ENCODE peak calls at places on chromosomes 1 and 21, in five cellular contexts. One of them, this sample, is unnamed.
A peak's percentile ranks its signal among the peaks of the same experiment; 100 is the strongest.

GRCh38 chr1:91781371-91781825 is 104.6 kb downstream of the TGFBR3 start:
- DNase-seq in body of pancreas: no peak
- DNase-seq in activated B cell treated with CpG ODN at 0.5 μM for 24 hours: no peak
- DNase-seq in choroid plexus epithelial cell: peak; percentile 67
- DNase-seq in mucosa of descending colon: no peak
- DNase-seq in this sample: no peak

GRCh38 chr1:46571691-46572225 is 20.3 kb upstream of the KNCN start:
- DNase-seq in choroid plexus epithelial cell: no peak
- DNase-seq in activated B cell treated with CpG ODN at 0.5 μM for 24 hours: no peak
- DNase-seq in mucosa of descending colon: no peak
- DNase-seq in body of pancreas: no peak
- DNase-seq in this sample: no peak

GRCh38 chr1:2204384-2205190 is 10.0 kb upstream of the FAAP20 start:
- DNase-seq in body of pancreas: peak; percentile 60
- DNase-seq in mucosa of descending colon: peak; percentile 90
- DNase-seq in activated B cell treated with CpG ODN at 0.5 μM for 24 hours: no peak
- DNase-seq in choroid plexus epithelial cell: peak; percentile 83
- DNase-seq in this sample: peak; percentile 49

GRCh38 chr1:6490181-6491075 is 1.0 kb downstream of the PLEKHG5 start:
- DNase-seq in choroid plexus epithelial cell: peak; percentile 78
- DNase-seq in mucosa of descending colon: peak; percentile 85
- DNase-seq in activated B cell treated with CpG ODN at 0.5 μM for 24 hours: peak; percentile 43
- DNase-seq in body of pancreas: peak; percentile 74
- DNase-seq in this sample: no peak

GRCh38 chr1:36918604-36919003 is 115.7 kb downstream of the GRIK3 start:
- DNase-seq in activated B cell treated with CpG ODN at 0.5 μM for 24 hours: no peak
- DNase-seq in mucosa of descending colon: no peak
- DNase-seq in choroid plexus epithelial cell: no peak
- DNase-seq in body of pancreas: no peak
- DNase-seq in this sample: no peak

GRCh38 chr21:42080788-42081083 is 9.6 kb downstream of the UMODL1 start:
- DNase-seq in choroid plexus epithelial cell: peak; percentile 80
- DNase-seq in body of pancreas: peak; percentile 32
- DNase-seq in mucosa of descending colon: no peak
- DNase-seq in activated B cell treated with CpG ODN at 0.5 μM for 24 hours: no peak
- DNase-seq in this sample: peak; percentile 85

GRCh38 chr1:2258122-2258812 is 30.1 kb downstream of the SKI start:
- DNase-seq in activated B cell treated with CpG ODN at 0.5 μM for 24 hours: no peak
- DNase-seq in mucosa of descending colon: peak; percentile 44
- DNase-seq in body of pancreas: no peak
- DNase-seq in choroid plexus epithelial cell: no peak
- DNase-seq in this sample: no peak

GRCh38 chr1:186374313-186375151 is 521 bp downstream of the TPR start:
- DNase-seq in choroid plexus epithelial cell: peak; percentile 43
- DNase-seq in mucosa of descending colon: no peak
- DNase-seq in body of pancreas: peak; percentile 35
- DNase-seq in activated B cell treated with CpG ODN at 0.5 μM for 24 hours: no peak
- DNase-seq in this sample: no peak

GRCh38 chr1:60088620-60089155 is 15.1 kb upstream of the C1orf87 start:
- DNase-seq in choroid plexus epithelial cell: peak; percentile 37
- DNase-seq in body of pancreas: no peak
- DNase-seq in mucosa of descending colon: no peak
- DNase-seq in activated B cell treated with CpG ODN at 0.5 μM for 24 hours: no peak
- DNase-seq in this sample: no peak

GRCh38 chr1:87045757-87046422 is 131.5 kb downstream of the HS2ST1 start:
- DNase-seq in body of pancreas: no peak
- DNase-seq in activated B cell treated with CpG ODN at 0.5 μM for 24 hours: no peak
- DNase-seq in mucosa of descending colon: no peak
- DNase-seq in choroid plexus epithelial cell: no peak
- DNase-seq in this sample: no peak

GRCh38 chr1:75131593-75132420 is 2.4 kb upstream of the LHX8 start:
- DNase-seq in choroid plexus epithelial cell: no peak
- DNase-seq in mucosa of descending colon: peak; percentile 14
- DNase-seq in activated B cell treated with CpG ODN at 0.5 μM for 24 hours: no peak
- DNase-seq in body of pancreas: no peak
- DNase-seq in this sample: no peak

GRCh38 chr1:235954306-235955283 is 87.9 kb upstream of the LYST start:
- DNase-seq in mucosa of descending colon: peak; percentile 85
- DNase-seq in choroid plexus epithelial cell: no peak
- DNase-seq in activated B cell treated with CpG ODN at 0.5 μM for 24 hours: peak; percentile 70
- DNase-seq in body of pancreas: peak; percentile 41
- DNase-seq in this sample: peak; percentile 85

GRCh38 chr1:34663031-34663430 is 91.8 kb upstream of the GJB5 start:
- DNase-seq in mucosa of descending colon: no peak
- DNase-seq in choroid plexus epithelial cell: no peak
- DNase-seq in body of pancreas: no peak
- DNase-seq in activated B cell treated with CpG ODN at 0.5 μM for 24 hours: no peak
- DNase-seq in this sample: no peak

GRCh38 chr1:25544819-25545218 is 1.4 kb downstream of the LDLRAP1 start:
- DNase-seq in body of pancreas: peak; percentile 65
- DNase-seq in mucosa of descending colon: no peak
- DNase-seq in activated B cell treated with CpG ODN at 0.5 μM for 24 hours: no peak
- DNase-seq in choroid plexus epithelial cell: no peak
- DNase-seq in this sample: no peak

GRCh38 chr1:214386747-214387146 is 105.8 kb downstream of the SMYD2 start:
- DNase-seq in mucosa of descending colon: no peak
- DNase-seq in activated B cell treated with CpG ODN at 0.5 μM for 24 hours: no peak
- DNase-seq in body of pancreas: no peak
- DNase-seq in choroid plexus epithelial cell: peak; percentile 80
- DNase-seq in this sample: no peak

GRCh38 chr1:16462773-16463330 is 22.3 kb downstream of the NECAP2 start:
- DNase-seq in body of pancreas: no peak
- DNase-seq in choroid plexus epithelial cell: peak; percentile 26
- DNase-seq in activated B cell treated with CpG ODN at 0.5 μM for 24 hours: no peak
- DNase-seq in mucosa of descending colon: no peak
- DNase-seq in this sample: no peak

GRCh38 chr1:64569376-64569775 is 99.4 kb downstream of the CACHD1 start:
- DNase-seq in body of pancreas: no peak
- DNase-seq in activated B cell treated with CpG ODN at 0.5 μM for 24 hours: no peak
- DNase-seq in choroid plexus epithelial cell: no peak
- DNase-seq in mucosa of descending colon: no peak
- DNase-seq in this sample: no peak

GRCh38 chr1:40067023-40067422 is 26.5 kb downstream of the CAP1 start:
- DNase-seq in mucosa of descending colon: no peak
- DNase-seq in body of pancreas: no peak
- DNase-seq in activated B cell treated with CpG ODN at 0.5 μM for 24 hours: no peak
- DNase-seq in choroid plexus epithelial cell: peak; percentile 26
- DNase-seq in this sample: no peak

GRCh38 chr1:87403047-87403820 is 74.6 kb downstream of the LMO4 start:
- DNase-seq in mucosa of descending colon: no peak
- DNase-seq in body of pancreas: no peak
- DNase-seq in activated B cell treated with CpG ODN at 0.5 μM for 24 hours: no peak
- DNase-seq in choroid plexus epithelial cell: no peak
- DNase-seq in this sample: no peak

GRCh38 chr21:33299181-33299752 is 25.5 kb upstream of the IFNAR1 start:
- DNase-seq in choroid plexus epithelial cell: no peak
- DNase-seq in mucosa of descending colon: peak; percentile 54
- DNase-seq in activated B cell treated with CpG ODN at 0.5 μM for 24 hours: peak; percentile 26
- DNase-seq in body of pancreas: no peak
- DNase-seq in this sample: peak; percentile 76

GRCh38 chr1:96674909-96675308 is 46.7 kb upstream of the PTBP2 start:
- DNase-seq in mucosa of descending colon: no peak
- DNase-seq in activated B cell treated with CpG ODN at 0.5 μM for 24 hours: no peak
- DNase-seq in body of pancreas: no peak
- DNase-seq in choroid plexus epithelial cell: peak; percentile 5
- DNase-seq in this sample: no peak

GRCh38 chr1:115706774-115707425 is 61.6 kb downstream of the CASQ2 start:
- DNase-seq in mucosa of descending colon: no peak
- DNase-seq in body of pancreas: no peak
- DNase-seq in activated B cell treated with CpG ODN at 0.5 μM for 24 hours: no peak
- DNase-seq in choroid plexus epithelial cell: peak; percentile 86
- DNase-seq in this sample: no peak

GRCh38 chr1:173475564-173476196 is 1.5 kb upstream of the PRDX6 start:
- DNase-seq in body of pancreas: peak; percentile 47
- DNase-seq in choroid plexus epithelial cell: peak; percentile 83
- DNase-seq in mucosa of descending colon: no peak
- DNase-seq in activated B cell treated with CpG ODN at 0.5 μM for 24 hours: no peak
- DNase-seq in this sample: no peak

GRCh38 chr1:180229483-180230415 is at the start of gene LHX4:
- DNase-seq in choroid plexus epithelial cell: no peak
- DNase-seq in body of pancreas: no peak
- DNase-seq in activated B cell treated with CpG ODN at 0.5 μM for 24 hours: peak; percentile 39
- DNase-seq in mucosa of descending colon: no peak
- DNase-seq in this sample: no peak

GRCh38 chr21:33578214-33578613 is 10.3 kb downstream of the DONSON start:
- DNase-seq in choroid plexus epithelial cell: peak; percentile 59
- DNase-seq in mucosa of descending colon: no peak
- DNase-seq in activated B cell treated with CpG ODN at 0.5 μM for 24 hours: no peak
- DNase-seq in body of pancreas: no peak
- DNase-seq in this sample: no peak

GRCh38 chr1:18396247-18396646 is 84.5 kb upstream of the KLHDC7A start:
- DNase-seq in activated B cell treated with CpG ODN at 0.5 μM for 24 hours: no peak
- DNase-seq in choroid plexus epithelial cell: no peak
- DNase-seq in body of pancreas: no peak
- DNase-seq in mucosa of descending colon: no peak
- DNase-seq in this sample: no peak

GRCh38 chr1:210235363-210236053 is 2.9 kb downstream of the SERTAD4 start:
- DNase-seq in mucosa of descending colon: no peak
- DNase-seq in body of pancreas: no peak
- DNase-seq in activated B cell treated with CpG ODN at 0.5 μM for 24 hours: no peak
- DNase-seq in choroid plexus epithelial cell: no peak
- DNase-seq in this sample: no peak

GRCh38 chr1:154860154-154860870 is 9.8 kb downstream of the KCNN3 start:
- DNase-seq in body of pancreas: no peak
- DNase-seq in choroid plexus epithelial cell: peak; percentile 35
- DNase-seq in mucosa of descending colon: no peak
- DNase-seq in activated B cell treated with CpG ODN at 0.5 μM for 24 hours: peak; percentile 31
- DNase-seq in this sample: no peak

GRCh38 chr1:13901041-13901440 is 201.1 kb downstream of the PRDM2 start:
- DNase-seq in body of pancreas: no peak
- DNase-seq in mucosa of descending colon: no peak
- DNase-seq in choroid plexus epithelial cell: no peak
- DNase-seq in activated B cell treated with CpG ODN at 0.5 μM for 24 hours: no peak
- DNase-seq in this sample: no peak

GRCh38 chr1:29487291-29487690 is 251.0 kb downstream of the PTPRU start:
- DNase-seq in body of pancreas: no peak
- DNase-seq in activated B cell treated with CpG ODN at 0.5 μM for 24 hours: no peak
- DNase-seq in choroid plexus epithelial cell: no peak
- DNase-seq in mucosa of descending colon: no peak
- DNase-seq in this sample: no peak

GRCh38 chr1:64505944-64506658 is 36.2 kb downstream of the CACHD1 start:
- DNase-seq in choroid plexus epithelial cell: no peak
- DNase-seq in activated B cell treated with CpG ODN at 0.5 μM for 24 hours: no peak
- DNase-seq in body of pancreas: peak; percentile 54
- DNase-seq in mucosa of descending colon: peak; percentile 69
- DNase-seq in this sample: no peak

GRCh38 chr1:168643152-168643551 is 66.7 kb downstream of the XCL1 start:
- DNase-seq in body of pancreas: no peak
- DNase-seq in mucosa of descending colon: no peak
- DNase-seq in activated B cell treated with CpG ODN at 0.5 μM for 24 hours: no peak
- DNase-seq in choroid plexus epithelial cell: peak; percentile 24
- DNase-seq in this sample: no peak

GRCh38 chr1:39063775-39064174 is 37.6 kb downstream of the NDUFS5 start:
- DNase-seq in mucosa of descending colon: no peak
- DNase-seq in activated B cell treated with CpG ODN at 0.5 μM for 24 hours: no peak
- DNase-seq in choroid plexus epithelial cell: no peak
- DNase-seq in body of pancreas: no peak
- DNase-seq in this sample: no peak

DNA sequence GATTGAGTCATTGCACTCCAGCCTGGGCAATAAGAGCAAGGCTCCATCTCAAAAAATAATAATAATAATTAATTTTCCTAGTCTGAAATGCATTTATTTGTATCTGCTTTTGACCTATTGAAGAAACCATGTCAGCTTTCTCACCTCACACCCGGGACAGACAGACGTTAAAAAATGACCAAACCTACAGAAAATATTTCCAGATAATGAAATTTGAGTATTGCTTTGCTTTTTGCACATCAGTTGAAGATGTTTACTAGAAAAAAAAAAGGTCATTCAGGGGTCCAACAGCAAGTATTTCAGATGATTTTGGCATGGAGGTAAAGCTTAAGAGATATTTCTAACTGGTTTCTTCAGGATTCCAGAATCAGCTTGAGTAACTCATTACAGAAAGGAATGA is at the start of gene OR6K6:
- DNase-seq in choroid plexus epithelial cell: no peak
- DNase-seq in activated B cell treated with CpG ODN at 0.5 μM for 24 hours: no peak
- DNase-seq in mucosa of descending colon: no peak
- DNase-seq in body of pancreas: no peak
- DNase-seq in this sample: no peak
- TF ChIP-seq CTCF in choroid plexus epithelial cell: no peak
- TF ChIP-seq CTCF in activated B cell treated with CpG ODN at 0.5 μM for 24 hours: no peak
- TF ChIP-seq CTCF in mucosa of descending colon: no peak
- TF ChIP-seq CTCF in body of pancreas: no peak
- TF ChIP-seq CTCF in this sample: no peak

GRCh38 chr1:73205294-73205973 is 923.1 kb upstream of the NEGR1 start:
- DNase-seq in body of pancreas: no peak
- DNase-seq in activated B cell treated with CpG ODN at 0.5 μM for 24 hours: no peak
- DNase-seq in mucosa of descending colon: no peak
- DNase-seq in choroid plexus epithelial cell: no peak
- DNase-seq in this sample: no peak
- TF ChIP-seq CTCF in body of pancreas: no peak
- TF ChIP-seq CTCF in activated B cell treated with CpG ODN at 0.5 μM for 24 hours: no peak
- TF ChIP-seq CTCF in mucosa of descending colon: no peak
- TF ChIP-seq CTCF in choroid plexus epithelial cell: no peak
- TF ChIP-seq CTCF in this sample: no peak

GRCh38 chr1:156821801-156822200 is 5.2 kb upstream of the SH2D2A start:
- DNase-seq in choroid plexus epithelial cell: peak; percentile 63
- DNase-seq in mucosa of descending colon: no peak
- DNase-seq in activated B cell treated with CpG ODN at 0.5 μM for 24 hours: no peak
- DNase-seq in body of pancreas: no peak
- DNase-seq in this sample: no peak
- TF ChIP-seq CTCF in choroid plexus epithelial cell: no peak
- TF ChIP-seq CTCF in mucosa of descending colon: no peak
- TF ChIP-seq CTCF in activated B cell treated with CpG ODN at 0.5 μM for 24 hours: no peak
- TF ChIP-seq CTCF in body of pancreas: no peak
- TF ChIP-seq CTCF in this sample: no peak

GRCh38 chr1:47843781-47844555 is 153.2 kb downstream of the TRABD2B start:
- DNase-seq in mucosa of descending colon: no peak
- DNase-seq in activated B cell treated with CpG ODN at 0.5 μM for 24 hours: no peak
- DNase-seq in body of pancreas: no peak
- DNase-seq in choroid plexus epithelial cell: no peak
- DNase-seq in this sample: no peak
- TF ChIP-seq CTCF in mucosa of descending colon: no peak
- TF ChIP-seq CTCF in activated B cell treated with CpG ODN at 0.5 μM for 24 hours: no peak
- TF ChIP-seq CTCF in body of pancreas: no peak
- TF ChIP-seq CTCF in choroid plexus epithelial cell: no peak
- TF ChIP-seq CTCF in this sample: no peak

This sample was measured in CD14-positive monocyte.